ENCODE peak calls at places on chromosomes 1 and 21, in six cellular contexts. U, Z, N, J, D and P are unnamed samples.

GRCh38 chr1:61687901-61688300 is 37.0 kb downstream of the TM2D1 start:
- DNase-seq in U (no peak), J (no peak), D (no peak), Z (no peak), N (peak), P (no peak)

GRCh38 chr1:64934115-64934880 is 32.1 kb downstream of the JAK1 start:
- DNase-seq in Z (no peak), N (peak), D (peak), J (no peak), U (peak), P (no peak)

GRCh38 chr1:204191481-204191880 is 4.8 kb downstream of the KISS1 start:
- DNase-seq in N (no peak), J (no peak), U (no peak), Z (no peak), D (no peak), P (no peak)

GRCh38 chr1:46522184-46522968 is 29.1 kb downstream of the KNCN start:
- DNase-seq in Z (peak), J (no peak), N (no peak), U (no peak), D (no peak), P (no peak)

GRCh38 chr1:235127774-235128452 is 724 bp downstream of the TOMM20 start:
- DNase-seq in U (no peak), J (no peak), Z (no peak), N (peak), D (no peak), P (no peak)

GRCh38 chr1:58997637-58998036 is 213.8 kb upstream of the JUN start:
- DNase-seq in Z (no peak), N (no peak), U (no peak), J (no peak), D (no peak), P (no peak)

GRCh38 chr1:211335507-211336157 is 9.0 kb downstream of the TRAF5 start:
- DNase-seq in J (no peak), N (no peak), U (no peak), D (no peak), Z (no peak), P (no peak)

GRCh38 chr1:53678507-53678906 is 60.5 kb downstream of the GLIS1 start:
- DNase-seq in Z (no peak), J (no peak), N (no peak), U (no peak), D (no peak), P (no peak)

GRCh38 chr1:34858901-34859441 is 578 bp downstream of the SMIM12 start:
- DNase-seq in J (no peak), N (peak), Z (peak), D (no peak), U (peak), P (no peak)

GRCh38 chr1:9770276-9770675 is 53.5 kb downstream of the CLSTN1 start:
- DNase-seq in J (no peak), N (no peak), U (no peak), D (no peak), Z (no peak), P (no peak)

GRCh38 chr1:9763914-9764313 is 59.9 kb downstream of the CLSTN1 start:
- DNase-seq in N (no peak), Z (no peak), J (no peak), D (no peak), U (no peak), P (no peak)

GRCh38 chr1:9766759-9767442 is 56.9 kb downstream of the CLSTN1 start:
- DNase-seq in Z (no peak), J (no peak), U (peak), D (no peak), N (no peak), P (no peak)

GRCh38 chr1:9768983-9769382 is 54.8 kb downstream of the CLSTN1 start:
- DNase-seq in J (no peak), U (no peak), Z (no peak), N (no peak), D (no peak), P (no peak)

DNA sequence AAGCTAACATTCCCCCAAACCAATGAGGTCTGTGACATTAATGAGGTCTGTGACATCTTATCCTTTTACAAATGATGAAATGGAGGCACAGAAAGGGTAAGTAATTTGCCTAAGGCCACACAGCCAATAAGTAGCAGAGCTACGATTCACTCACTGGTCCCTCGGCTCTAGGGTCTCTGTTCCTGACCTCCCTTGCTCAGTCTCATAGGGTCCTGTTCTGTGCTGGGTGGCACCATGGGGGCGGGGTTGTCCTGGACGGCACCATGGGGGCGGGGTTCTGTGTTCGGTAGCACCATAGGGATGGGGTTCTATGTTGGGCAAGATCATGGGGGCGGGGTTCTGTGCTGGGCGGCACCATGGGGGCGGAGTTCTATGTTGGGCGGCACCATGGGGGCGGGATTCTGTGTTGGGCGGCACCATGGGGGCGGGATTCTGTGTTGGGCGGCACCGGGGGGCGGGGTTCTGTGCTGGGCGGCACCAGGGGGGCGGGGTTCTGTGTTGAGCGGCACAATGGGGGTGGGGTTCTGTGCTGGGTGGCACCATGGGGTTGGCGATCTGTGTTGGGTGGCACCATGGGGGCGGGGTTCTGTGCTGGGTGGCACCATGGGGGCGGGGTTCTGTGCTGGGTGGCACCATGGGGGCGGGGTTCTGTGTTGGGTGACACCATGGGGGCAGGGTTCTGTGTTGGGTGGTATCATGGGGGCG is 55.6 kb downstream of the CLSTN1 start:
- DNase-seq in J (no peak), D (no peak), Z (peak), N (no peak), U (no peak), P (peak)
- TF ChIP-seq JUN in J (no peak), D (no peak), Z (no peak), N (no peak), U (no peak), P (no peak)

GRCh38 chr1:19465650-19466049 is 19.7 kb downstream of the CAPZB start:
- DNase-seq in D (no peak), N (no peak), Z (no peak), J (no peak), U (no peak), P (no peak)

GRCh38 chr1:19467199-19468187 is 17.8 kb downstream of the CAPZB start:
- DNase-seq in D (no peak), Z (no peak), J (no peak), U (no peak), N (no peak), P (no peak)

GRCh38 chr1:19466112-19466561 is 19.2 kb downstream of the CAPZB start:
- DNase-seq in Z (no peak), D (no peak), U (no peak), N (no peak), J (no peak), P (no peak)

GRCh38 chr1:19469004-19469403 is 16.3 kb downstream of the CAPZB start:
- DNase-seq in D (no peak), N (no peak), U (no peak), Z (no peak), J (no peak), P (no peak)

GRCh38 chr1:19468397-19468956 is 16.9 kb downstream of the CAPZB start:
- DNase-seq in J (no peak), Z (peak), U (peak), D (peak), N (no peak), P (no peak)
- TF ChIP-seq JUN in J (no peak), Z (no peak), U (no peak), D (no peak), N (no peak), P (no peak)

GRCh38 chr1:39177641-39178040 is 26.9 kb upstream of the MACF1 start:
- DNase-seq in U (no peak), Z (no peak), J (no peak), N (peak), D (no peak), P (no peak)

GRCh38 chr1:39181311-39181710 is 23.2 kb upstream of the MACF1 start:
- DNase-seq in U (no peak), D (no peak), J (no peak), N (no peak), Z (no peak), P (no peak)

GRCh38 chr1:39182804-39183203 is 21.7 kb upstream of the MACF1 start:
- DNase-seq in J (no peak), N (no peak), Z (no peak), D (no peak), U (no peak), P (no peak)

GRCh38 chr1:39174400-39175081 is 30.0 kb upstream of the MACF1 start:
- DNase-seq in Z (no peak), D (no peak), J (no peak), N (no peak), U (no peak), P (no peak)

GRCh38 chr1:39178541-39179431 is 25.7 kb upstream of the MACF1 start:
- DNase-seq in J (no peak), Z (peak), U (peak), N (peak), D (peak), P (no peak)
- TF ChIP-seq JUN in J (no peak), Z (no peak), U (peak), N (peak), D (no peak), P (no peak)

DNA sequence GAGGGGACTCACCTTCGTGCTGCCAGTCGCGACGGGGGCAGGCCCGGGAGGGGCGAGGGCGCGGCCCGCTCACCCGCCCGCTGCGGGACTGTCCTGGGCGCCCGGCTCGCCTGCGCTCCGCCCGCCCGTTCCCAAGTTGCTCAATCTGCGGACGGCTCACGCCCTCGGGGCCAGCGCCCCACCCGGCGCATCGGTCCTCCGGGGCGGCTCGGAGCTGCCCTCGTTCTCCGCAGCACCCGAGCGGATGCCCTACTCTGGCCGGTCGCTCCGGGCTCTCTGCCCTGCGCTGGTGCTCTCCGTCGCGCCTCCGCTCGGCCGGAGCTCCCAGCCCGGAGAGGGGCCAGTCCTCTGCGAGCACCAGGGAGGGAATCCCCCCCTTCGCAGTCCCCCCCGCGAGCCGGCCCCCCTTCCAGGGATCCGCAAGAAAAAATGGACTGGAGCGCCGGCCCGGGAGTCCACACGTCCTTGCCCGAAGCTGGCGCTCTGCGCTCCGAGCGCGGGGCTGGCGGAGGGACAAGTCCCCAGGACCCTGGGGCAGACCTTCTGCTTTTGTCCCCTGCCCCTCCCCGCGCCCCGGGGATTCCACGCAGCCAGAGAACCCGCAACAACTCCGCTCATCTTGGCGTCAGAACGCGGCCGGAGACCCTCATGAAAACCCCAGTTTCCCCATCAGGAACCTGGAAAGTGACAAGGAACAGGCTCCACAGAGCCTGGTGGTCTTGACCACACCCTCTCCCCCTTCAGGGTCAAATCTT is at the start of gene RSPO1:
- DNase-seq in D (no peak), Z (peak), N (no peak), U (peak), J (no peak), P (peak)
- TF ChIP-seq JUN in D (no peak), Z (no peak), N (no peak), U (no peak), J (no peak), P (no peak)

GRCh38 chr1:1274299-1274930 is 761 bp upstream of the UBE2J2 start:
- DNase-seq in N (no peak), J (no peak), D (no peak), Z (no peak), U (no peak), P (peak)

GRCh38 chr1:1273535-1274298 is at the start of gene UBE2J2:
- DNase-seq in U (peak), J (peak), N (peak), Z (peak), D (peak), P (peak)

GRCh38 chr1:1270813-1271212 is 2.8 kb downstream of the UBE2J2 start:
- DNase-seq in N (no peak), Z (no peak), D (no peak), U (no peak), J (no peak), P (no peak)

GRCh38 chr1:1273152-1273534 is 511 bp downstream of the UBE2J2 start:
- DNase-seq in Z (no peak), N (peak), U (no peak), J (no peak), D (no peak), P (peak)

GRCh38 chr1:1272341-1273151 is 1.1 kb downstream of the UBE2J2 start:
- DNase-seq in Z (no peak), U (no peak), N (peak), J (no peak), D (no peak), P (peak)
- TF ChIP-seq JUN in Z (no peak), U (no peak), N (no peak), J (no peak), D (no peak), P (no peak)

GRCh38 chr1:77271851-77272250 is 10.0 kb upstream of the AK5 start:
- DNase-seq in D (no peak), N (peak), U (no peak), J (no peak), Z (no peak), P (no peak)
- TF ChIP-seq JUN in D (no peak), N (peak), U (no peak), J (no peak), Z (no peak), P (no peak)

GRCh38 chr1:217311766-217312165 is 319.1 kb downstream of the GPATCH2 start:
- DNase-seq in U (no peak), N (no peak), Z (no peak), J (peak), D (no peak), P (peak)
- TF ChIP-seq JUN in U (no peak), N (no peak), Z (no peak), J (no peak), D (no peak), P (no peak)

DNA sequence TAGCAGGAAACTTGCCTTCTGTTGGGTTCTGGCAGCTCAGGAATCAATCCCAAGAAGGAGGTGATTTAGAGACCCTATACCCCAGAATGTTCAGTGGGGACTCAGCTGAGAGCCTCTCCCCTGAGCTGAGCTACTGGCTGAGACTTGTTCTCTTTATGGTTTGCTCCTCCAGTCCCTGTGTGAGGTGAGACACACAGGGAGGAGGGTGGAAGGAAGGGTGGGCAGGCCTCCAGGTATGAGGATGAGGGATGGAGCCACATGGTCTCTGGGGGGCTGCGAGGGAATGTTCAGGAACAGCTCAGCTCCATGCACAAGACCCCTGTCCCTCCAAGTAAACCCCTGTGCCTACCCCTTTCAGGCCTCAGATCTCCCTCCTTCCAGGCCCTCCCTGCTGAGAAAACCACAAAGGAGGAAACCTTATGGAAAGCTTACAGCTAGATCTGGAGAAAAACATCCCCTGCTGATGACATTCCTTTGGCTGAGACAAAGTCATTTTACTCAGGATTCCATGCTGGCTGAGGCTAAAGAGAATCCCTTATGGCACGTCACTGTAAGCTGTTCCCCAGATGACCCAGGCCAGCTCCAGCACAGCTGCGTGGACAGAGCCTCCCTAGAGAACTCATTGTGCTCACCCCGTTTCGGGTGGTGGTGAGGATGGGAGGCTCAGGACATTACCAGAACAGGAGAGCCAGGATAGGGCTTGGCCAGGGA is 91.5 kb upstream of the IPO9 start:
- DNase-seq in U (no peak), Z (no peak), D (no peak), J (no peak), N (no peak), P (no peak)
- TF ChIP-seq JUN in U (no peak), Z (no peak), D (no peak), J (no peak), N (no peak), P (no peak)

GRCh38 chr1:30652151-30652915 is 71.1 kb downstream of the MATN1 start:
- DNase-seq in Z (no peak), U (no peak), N (no peak), J (no peak), D (no peak), P (no peak)

GRCh38 chr1:30650038-30650958 is 73.1 kb downstream of the MATN1 start:
- DNase-seq in U (no peak), J (no peak), D (no peak), N (no peak), Z (no peak), P (no peak)

GRCh38 chr1:30649321-30649991 is 73.9 kb downstream of the MATN1 start:
- DNase-seq in Z (no peak), N (no peak), D (no peak), U (no peak), J (no peak), P (no peak)

GRCh38 chr1:30648408-30649000 is 74.9 kb downstream of the MATN1 start:
- DNase-seq in Z (no peak), N (no peak), J (no peak), D (no peak), U (no peak), P (no peak)

DNA sequence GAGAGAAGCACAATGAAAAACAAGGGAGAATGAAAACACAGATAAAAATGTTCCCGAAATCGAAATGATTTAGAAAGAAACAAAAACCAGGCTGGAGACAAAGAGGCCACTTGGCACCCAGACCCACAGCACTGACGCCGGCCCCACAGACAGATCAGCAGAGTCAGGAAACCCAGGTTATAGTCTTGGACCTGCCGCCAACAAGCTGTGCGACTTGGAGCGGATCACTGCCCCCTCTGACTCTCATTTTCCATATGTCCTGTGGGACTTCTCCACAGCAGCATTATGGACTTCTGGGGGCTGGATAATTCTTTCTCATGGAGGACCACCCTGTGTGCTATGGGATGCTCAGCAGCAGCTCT is 72.4 kb downstream of the MATN1 start:
- DNase-seq in Z (no peak), N (no peak), D (no peak), J (no peak), U (no peak), P (no peak)
- TF ChIP-seq JUN in Z (no peak), N (no peak), D (no peak), J (no peak), U (no peak), P (no peak)

GRCh38 chr21:17513214-17514123 is 626 bp downstream of the CXADR start:
- DNase-seq in J (no peak), Z (peak), N (peak), D (peak), U (no peak), P (peak)

GRCh38 chr21:17519208-17519738 is 6.4 kb downstream of the CXADR start:
- DNase-seq in J (no peak), Z (no peak), U (no peak), N (no peak), D (no peak), P (no peak)

GRCh38 chr21:17519965-17520364 is 7.1 kb downstream of the CXADR start:
- DNase-seq in J (no peak), Z (no peak), D (no peak), U (no peak), N (no peak), P (no peak)

GRCh38 chr21:17512245-17513213 is at the start of gene CXADR:
- DNase-seq in J (peak), Z (peak), D (peak), U (peak), N (peak), P (peak)

GRCh38 chr21:17514124-17514481 is 1.3 kb downstream of the CXADR start:
- DNase-seq in D (peak), J (peak), U (no peak), N (peak), Z (no peak), P (no peak)
- TF ChIP-seq JUN in D (no peak), J (peak), U (no peak), N (peak), Z (no peak), P (no peak)